ENCODE peak calls at places on chromosomes 2 and 18, in seven cellular contexts. A is SHP77, F is NCI-H510A, R is GM12892, C is non-pigmented ciliary epithelial cell, I is GM20000, L is ACHN. S is an unnamed sample.

GRCh38 chr18:1393929-1394328 is 489.3 kb downstream of the ADCYAP1 start:
- DNase-seq in A (no peak), F (no peak), R (no peak), C (no peak), I (no peak), L (no peak), S (no peak)

GRCh38 chr2:160432633-160433032 is 61.0 kb downstream of the RBMS1 start:
- DNase-seq in A (no peak), F (no peak), R (no peak), C (no peak), I (no peak), L (peak), S (no peak)

GRCh38 chr18:21074336-21075323 is 37.0 kb downstream of the ROCK1 start:
- DNase-seq in A (no peak), F (no peak), R (no peak), C (no peak), I (no peak), L (no peak), S (no peak)

GRCh38 chr2:56182420-56182819 is 1.4 kb upstream of the CCDC85A start:
- DNase-seq in A (no peak), F (no peak), R (no peak), C (no peak), I (no peak), L (no peak), S (no peak)

GRCh38 chr18:8732442-8733360 is 27.3 kb downstream of the MTCL1 start:
- DNase-seq in A (no peak), F (no peak), R (no peak), C (no peak), I (no peak), L (no peak), S (no peak)

GRCh38 chr18:34357944-34358580 is 133.3 kb upstream of the NOL4 start:
- DNase-seq in A (no peak), F (no peak), R (no peak), C (no peak), I (no peak), L (no peak), S (no peak)

GRCh38 chr18:61575419-61575818 is 242.2 kb downstream of the CDH20 start:
- DNase-seq in A (no peak), F (no peak), R (no peak), C (no peak), I (no peak), L (no peak), S (no peak)

GRCh38 chr18:69659142-69659651 is 258.5 kb downstream of the DOK6 start:
- DNase-seq in A (peak), F (peak), R (no peak), C (no peak), I (no peak), L (no peak), S (no peak)

GRCh38 chr18:23835076-23835475 is 145.8 kb downstream of the LAMA3 start:
- DNase-seq in A (no peak), F (no peak), R (no peak), C (no peak), I (no peak), L (no peak), S (no peak)

GRCh38 chr2:83528746-83529145 is 930.3 kb downstream of the SUCLG1 start:
- DNase-seq in A (no peak), F (no peak), R (no peak), C (no peak), I (no peak), L (no peak), S (no peak)

GRCh38 chr18:11322006-11322405 is 172.6 kb upstream of the PIEZO2 start:
- DNase-seq in A (no peak), F (no peak), R (no peak), C (no peak), I (no peak), L (no peak), S (no peak)

GRCh38 chr2:207663870-207664545 is 38.8 kb upstream of the METTL21A start:
- DNase-seq in A (no peak), F (no peak), R (no peak), C (no peak), I (no peak), L (no peak), S (no peak)

GRCh38 chr2:152405206-152406118 is 70.5 kb downstream of the FMNL2 start:
- DNase-seq in A (peak), F (no peak), R (no peak), C (no peak), I (no peak), L (peak), S (no peak)

GRCh38 chr2:198628596-198628995 is 824.2 kb downstream of the PLCL1 start:
- DNase-seq in A (no peak), F (no peak), R (no peak), C (no peak), I (no peak), L (no peak), S (no peak)

GRCh38 chr2:46547223-46548102 is 68.1 kb downstream of the TMEM247 start:
- DNase-seq in A (no peak), F (no peak), R (no peak), C (no peak), I (no peak), L (no peak), S (no peak)

GRCh38 chr2:120511546-120512320 is 165.8 kb downstream of the INHBB start:
- DNase-seq in A (no peak), F (no peak), R (no peak), C (no peak), I (no peak), L (no peak), S (no peak)

GRCh38 chr2:54666131-54666637 is 57.3 kb upstream of the EML6 start:
- DNase-seq in A (no peak), F (no peak), R (no peak), C (no peak), I (no peak), L (no peak), S (no peak)

GRCh38 chr18:45993441-45993840 is 26.3 kb upstream of the EPG5 start:
- DNase-seq in A (no peak), F (no peak), R (no peak), C (peak), I (no peak), L (peak), S (no peak)

GRCh38 chr2:112047537-112048235 is 7.4 kb upstream of the TMEM87B start:
- DNase-seq in A (no peak), F (no peak), R (no peak), C (no peak), I (no peak), L (no peak), S (no peak)

GRCh38 chr2:12424219-12424618 is 292.5 kb upstream of the TRIB2 start:
- DNase-seq in A (no peak), F (no peak), R (no peak), C (no peak), I (no peak), L (no peak), S (no peak)

S was measured in DND-41.